ENCODE peak calls at places on chromosomes 1 and 21, in six cellular contexts. One of them, this sample, is unnamed.

GRCh38 chr1:25573591-25573930 is 30.2 kb downstream of the LDLRAP1 start:
- DNase-seq in iris pigment epithelial cell: no peak
- DNase-seq in T1000: no peak
- DNase-seq in Calu3: no peak
- DNase-seq in GM19239: no peak
- DNase-seq in NT2/D1: no peak
- DNase-seq in this sample: no peak

GRCh38 chr21:42003051-42003461 is 7.1 kb downstream of the ZBTB21 start:
- DNase-seq in Calu3: no peak
- DNase-seq in NT2/D1: no peak
- DNase-seq in iris pigment epithelial cell: peak
- DNase-seq in GM19239: no peak
- DNase-seq in T1000: no peak
- DNase-seq in this sample: no peak

GRCh38 chr1:91803847-91804545 is 82.0 kb downstream of the TGFBR3 start:
- DNase-seq in NT2/D1: no peak
- DNase-seq in T1000: no peak
- DNase-seq in Calu3: peak
- DNase-seq in GM19239: peak
- DNase-seq in iris pigment epithelial cell: no peak
- DNase-seq in this sample: no peak

GRCh38 chr1:20078166-20078565 is 8.2 kb downstream of the PLA2G5 start:
- DNase-seq in GM19239: no peak
- DNase-seq in Calu3: no peak
- DNase-seq in T1000: no peak
- DNase-seq in iris pigment epithelial cell: no peak
- DNase-seq in NT2/D1: no peak
- DNase-seq in this sample: no peak

GRCh38 chr1:36609241-36610027 is 126.7 kb upstream of the CSF3R start:
- DNase-seq in T1000: no peak
- DNase-seq in NT2/D1: peak
- DNase-seq in GM19239: peak
- DNase-seq in iris pigment epithelial cell: peak
- DNase-seq in Calu3: peak
- DNase-seq in this sample: peak

GRCh38 chr1:92538048-92538412 is 51.3 kb upstream of the GFI1 start:
- DNase-seq in NT2/D1: no peak
- DNase-seq in T1000: no peak
- DNase-seq in GM19239: peak
- DNase-seq in Calu3: no peak
- DNase-seq in iris pigment epithelial cell: peak
- DNase-seq in this sample: no peak

GRCh38 chr1:23441446-23442148 is 17.0 kb upstream of the TCEA3 start:
- DNase-seq in Calu3: no peak
- DNase-seq in iris pigment epithelial cell: no peak
- DNase-seq in T1000: no peak
- DNase-seq in NT2/D1: no peak
- DNase-seq in GM19239: no peak
- DNase-seq in this sample: no peak

GRCh38 chr1:220726634-220727033 is 21.5 kb upstream of the MTARC2 start:
- DNase-seq in iris pigment epithelial cell: no peak
- DNase-seq in T1000: no peak
- DNase-seq in Calu3: no peak
- DNase-seq in NT2/D1: no peak
- DNase-seq in GM19239: no peak
- DNase-seq in this sample: no peak

GRCh38 chr1:6075747-6076146 is 30.1 kb downstream of the KCNAB2 start:
- DNase-seq in NT2/D1: no peak
- DNase-seq in iris pigment epithelial cell: no peak
- DNase-seq in T1000: no peak
- DNase-seq in Calu3: no peak
- DNase-seq in GM19239: no peak
- DNase-seq in this sample: no peak

GRCh38 chr1:245007686-245008085 is 143.3 kb upstream of the HNRNPU start:
- DNase-seq in T1000: no peak
- DNase-seq in Calu3: no peak
- DNase-seq in iris pigment epithelial cell: peak
- DNase-seq in NT2/D1: no peak
- DNase-seq in GM19239: no peak
- DNase-seq in this sample: no peak

GRCh38 chr1:209076688-209077087 is 506.8 kb upstream of the CAMK1G start:
- DNase-seq in Calu3: no peak
- DNase-seq in NT2/D1: no peak
- DNase-seq in iris pigment epithelial cell: peak
- DNase-seq in T1000: no peak
- DNase-seq in GM19239: no peak
- DNase-seq in this sample: no peak

GRCh38 chr21:42969193-42969600 is 5.2 kb upstream of the PKNOX1 start:
- DNase-seq in GM19239: no peak
- DNase-seq in Calu3: no peak
- DNase-seq in NT2/D1: no peak
- DNase-seq in T1000: no peak
- DNase-seq in iris pigment epithelial cell: no peak
- DNase-seq in this sample: no peak

GRCh38 chr1:30029677-30030076 is 693.7 kb downstream of the MATN1 start:
- DNase-seq in Calu3: no peak
- DNase-seq in iris pigment epithelial cell: no peak
- DNase-seq in NT2/D1: no peak
- DNase-seq in GM19239: no peak
- DNase-seq in T1000: no peak
- DNase-seq in this sample: no peak

GRCh38 chr21:17693801-17694200 is 81.1 kb upstream of the BTG3 start:
- DNase-seq in NT2/D1: no peak
- DNase-seq in Calu3: no peak
- DNase-seq in T1000: no peak
- DNase-seq in GM19239: no peak
- DNase-seq in iris pigment epithelial cell: no peak
- DNase-seq in this sample: no peak

GRCh38 chr1:154623358-154623757 is 15.4 kb upstream of the ADAR start:
- DNase-seq in Calu3: no peak
- DNase-seq in GM19239: no peak
- DNase-seq in NT2/D1: no peak
- DNase-seq in iris pigment epithelial cell: no peak
- DNase-seq in T1000: no peak
- DNase-seq in this sample: no peak

GRCh38 chr1:203271018-203271743 is 34.1 kb upstream of the BTG2 start:
- DNase-seq in iris pigment epithelial cell: peak
- DNase-seq in T1000: no peak
- DNase-seq in Calu3: peak
- DNase-seq in NT2/D1: no peak
- DNase-seq in GM19239: no peak
- DNase-seq in this sample: no peak

GRCh38 chr1:58893257-58893869 is 109.5 kb upstream of the JUN start:
- DNase-seq in T1000: no peak
- DNase-seq in NT2/D1: no peak
- DNase-seq in GM19239: no peak
- DNase-seq in iris pigment epithelial cell: no peak
- DNase-seq in Calu3: peak
- DNase-seq in this sample: no peak

GRCh38 chr1:111192643-111193519 is 7.6 kb downstream of the DENND2D start:
- DNase-seq in T1000: no peak
- DNase-seq in Calu3: no peak
- DNase-seq in iris pigment epithelial cell: peak
- DNase-seq in NT2/D1: no peak
- DNase-seq in GM19239: no peak
- DNase-seq in this sample: no peak

This sample was measured in neuronal stem cell.